ENCODE peak calls at places on chromosomes 11 and 22, in seven cellular contexts. One of them, this sample, is unnamed.

GRCh38 chr11:22764732-22765131 is 64.9 kb downstream of the SVIP start:
- DNase-seq in GM03348: no peak
- DNase-seq in OCI-LY7: no peak
- DNase-seq in AG08396: no peak
- DNase-seq in fibroblast of pulmonary artery: no peak
- DNase-seq in brain microvascular endothelial cell: no peak
- DNase-seq in suprapubic skin: no peak
- DNase-seq in this sample: no peak

GRCh38 chr22:30365891-30366290 is 9.1 kb downstream of the CCDC157 start:
- DNase-seq in brain microvascular endothelial cell: no peak
- DNase-seq in GM03348: no peak
- DNase-seq in fibroblast of pulmonary artery: no peak
- DNase-seq in OCI-LY7: no peak
- DNase-seq in AG08396: no peak
- DNase-seq in suprapubic skin: no peak
- DNase-seq in this sample: no peak

GRCh38 chr11:81963018-81963417 is 770.6 kb downstream of the FAM181B start:
- DNase-seq in fibroblast of pulmonary artery: peak
- DNase-seq in suprapubic skin: no peak
- DNase-seq in brain microvascular endothelial cell: no peak
- DNase-seq in OCI-LY7: peak
- DNase-seq in AG08396: no peak
- DNase-seq in GM03348: no peak
- DNase-seq in this sample: no peak

GRCh38 chr22:20246368-20247009 is 21.6 kb downstream of the RTN4R start:
- DNase-seq in brain microvascular endothelial cell: no peak
- DNase-seq in OCI-LY7: no peak
- DNase-seq in fibroblast of pulmonary artery: no peak
- DNase-seq in GM03348: no peak
- DNase-seq in AG08396: no peak
- DNase-seq in suprapubic skin: no peak
- DNase-seq in this sample: no peak

GRCh38 chr22:49236541-49237075 is 591.1 kb downstream of the BRD1 start:
- DNase-seq in AG08396: no peak
- DNase-seq in fibroblast of pulmonary artery: no peak
- DNase-seq in GM03348: no peak
- DNase-seq in brain microvascular endothelial cell: no peak
- DNase-seq in suprapubic skin: peak
- DNase-seq in OCI-LY7: no peak
- DNase-seq in this sample: peak

GRCh38 chr22:40364431-40364830 is 6.0 kb upstream of the SGSM3 start:
- DNase-seq in GM03348: no peak
- DNase-seq in OCI-LY7: no peak
- DNase-seq in brain microvascular endothelial cell: no peak
- DNase-seq in fibroblast of pulmonary artery: no peak
- DNase-seq in suprapubic skin: no peak
- DNase-seq in AG08396: no peak
- DNase-seq in this sample: no peak

GRCh38 chr22:29093980-29094379 is 21.1 kb downstream of the KREMEN1 start:
- DNase-seq in GM03348: peak
- DNase-seq in OCI-LY7: no peak
- DNase-seq in fibroblast of pulmonary artery: peak
- DNase-seq in AG08396: no peak
- DNase-seq in suprapubic skin: no peak
- DNase-seq in brain microvascular endothelial cell: no peak
- DNase-seq in this sample: no peak

GRCh38 chr11:125743681-125744080 is 2.4 kb upstream of the PATE1 start:
- DNase-seq in brain microvascular endothelial cell: no peak
- DNase-seq in AG08396: no peak
- DNase-seq in OCI-LY7: no peak
- DNase-seq in suprapubic skin: no peak
- DNase-seq in fibroblast of pulmonary artery: no peak
- DNase-seq in GM03348: no peak
- DNase-seq in this sample: no peak

GRCh38 chr11:47847892-47848635 is at the start of gene NUP160:
- DNase-seq in fibroblast of pulmonary artery: peak
- DNase-seq in AG08396: peak
- DNase-seq in suprapubic skin: peak
- DNase-seq in GM03348: peak
- DNase-seq in brain microvascular endothelial cell: peak
- DNase-seq in OCI-LY7: peak
- DNase-seq in this sample: peak

GRCh38 chr22:48653306-48653705 is 1174.4 kb downstream of the BRD1 start:
- DNase-seq in GM03348: no peak
- DNase-seq in fibroblast of pulmonary artery: no peak
- DNase-seq in suprapubic skin: no peak
- DNase-seq in AG08396: no peak
- DNase-seq in brain microvascular endothelial cell: no peak
- DNase-seq in OCI-LY7: no peak
- DNase-seq in this sample: no peak

GRCh38 chr22:31556627-31557203 is 60.4 kb downstream of the SFI1 start:
- DNase-seq in GM03348: peak
- DNase-seq in AG08396: peak
- DNase-seq in fibroblast of pulmonary artery: peak
- DNase-seq in suprapubic skin: no peak
- DNase-seq in brain microvascular endothelial cell: peak
- DNase-seq in OCI-LY7: peak
- DNase-seq in this sample: no peak

GRCh38 chr11:93740031-93740801 is 1.1 kb downstream of the TAF1D start:
- DNase-seq in OCI-LY7: peak
- DNase-seq in GM03348: peak
- DNase-seq in fibroblast of pulmonary artery: peak
- DNase-seq in AG08396: peak
- DNase-seq in brain microvascular endothelial cell: no peak
- DNase-seq in suprapubic skin: no peak
- DNase-seq in this sample: no peak

GRCh38 chr11:67238894-67239794 is 27.1 kb upstream of the GRK2 start:
- DNase-seq in AG08396: no peak
- DNase-seq in suprapubic skin: no peak
- DNase-seq in GM03348: no peak
- DNase-seq in OCI-LY7: no peak
- DNase-seq in brain microvascular endothelial cell: no peak
- DNase-seq in fibroblast of pulmonary artery: no peak
- DNase-seq in this sample: no peak

GRCh38 chr11:44051171-44051570 is 3.4 kb downstream of the ACCSL start:
- DNase-seq in AG08396: no peak
- DNase-seq in GM03348: no peak
- DNase-seq in fibroblast of pulmonary artery: no peak
- DNase-seq in OCI-LY7: no peak
- DNase-seq in brain microvascular endothelial cell: no peak
- DNase-seq in suprapubic skin: no peak
- DNase-seq in this sample: peak

GRCh38 chr22:34736081-34736480 is 329.9 kb upstream of the ISX start:
- DNase-seq in brain microvascular endothelial cell: no peak
- DNase-seq in suprapubic skin: no peak
- DNase-seq in AG08396: no peak
- DNase-seq in OCI-LY7: no peak
- DNase-seq in fibroblast of pulmonary artery: no peak
- DNase-seq in GM03348: no peak
- DNase-seq in this sample: no peak

GRCh38 chr11:1557904-1558831 is 13.9 kb downstream of the DUSP8 start:
- DNase-seq in fibroblast of pulmonary artery: peak
- DNase-seq in brain microvascular endothelial cell: peak
- DNase-seq in AG08396: peak
- DNase-seq in OCI-LY7: no peak
- DNase-seq in suprapubic skin: peak
- DNase-seq in GM03348: peak
- DNase-seq in this sample: peak

GRCh38 chr22:26675687-26676273 is 18.4 kb downstream of the MIAT start:
- DNase-seq in fibroblast of pulmonary artery: no peak
- DNase-seq in AG08396: no peak
- DNase-seq in GM03348: no peak
- DNase-seq in brain microvascular endothelial cell: no peak
- DNase-seq in OCI-LY7: no peak
- DNase-seq in suprapubic skin: no peak
- DNase-seq in this sample: no peak

GRCh38 chr11:22674470-22675426 is 8.3 kb downstream of the GAS2 start:
- DNase-seq in AG08396: no peak
- DNase-seq in OCI-LY7: no peak
- DNase-seq in brain microvascular endothelial cell: no peak
- DNase-seq in suprapubic skin: no peak
- DNase-seq in fibroblast of pulmonary artery: no peak
- DNase-seq in GM03348: no peak
- DNase-seq in this sample: no peak

GRCh38 chr22:36536717-36537116 is 7.8 kb upstream of the EIF3D start:
- DNase-seq in GM03348: no peak
- DNase-seq in brain microvascular endothelial cell: no peak
- DNase-seq in AG08396: no peak
- DNase-seq in suprapubic skin: no peak
- DNase-seq in fibroblast of pulmonary artery: no peak
- DNase-seq in OCI-LY7: no peak
- DNase-seq in this sample: no peak

GRCh38 chr11:37511425-37511933 is 913.4 kb upstream of the RAG2 start:
- DNase-seq in suprapubic skin: no peak
- DNase-seq in fibroblast of pulmonary artery: peak
- DNase-seq in OCI-LY7: no peak
- DNase-seq in GM03348: peak
- DNase-seq in AG08396: no peak
- DNase-seq in brain microvascular endothelial cell: no peak
- DNase-seq in this sample: no peak

GRCh38 chr11:34570584-34570983 is 50.3 kb upstream of the EHF start:
- DNase-seq in GM03348: no peak
- DNase-seq in OCI-LY7: no peak
- DNase-seq in brain microvascular endothelial cell: no peak
- DNase-seq in fibroblast of pulmonary artery: no peak
- DNase-seq in suprapubic skin: no peak
- DNase-seq in AG08396: no peak
- DNase-seq in this sample: no peak

GRCh38 chr22:24101966-24102365 is 79.3 kb upstream of the SUSD2 start:
- DNase-seq in GM03348: no peak
- DNase-seq in fibroblast of pulmonary artery: no peak
- DNase-seq in AG08396: no peak
- DNase-seq in brain microvascular endothelial cell: no peak
- DNase-seq in suprapubic skin: peak
- DNase-seq in OCI-LY7: no peak
- DNase-seq in this sample: peak

GRCh38 chr22:38958359-38958943 is 1.0 kb downstream of the APOBEC3A start:
- DNase-seq in suprapubic skin: no peak
- DNase-seq in fibroblast of pulmonary artery: no peak
- DNase-seq in AG08396: no peak
- DNase-seq in GM03348: no peak
- DNase-seq in OCI-LY7: no peak
- DNase-seq in brain microvascular endothelial cell: no peak
- DNase-seq in this sample: no peak

GRCh38 chr11:81993755-81994154 is 739.9 kb downstream of the FAM181B start:
- DNase-seq in suprapubic skin: no peak
- DNase-seq in AG08396: no peak
- DNase-seq in OCI-LY7: no peak
- DNase-seq in fibroblast of pulmonary artery: no peak
- DNase-seq in GM03348: no peak
- DNase-seq in brain microvascular endothelial cell: no peak
- DNase-seq in this sample: no peak

GRCh38 chr11:67302571-67303131 is 679 bp upstream of the SSH3 start:
- DNase-seq in AG08396: no peak
- DNase-seq in brain microvascular endothelial cell: peak
- DNase-seq in suprapubic skin: peak
- DNase-seq in GM03348: peak
- DNase-seq in fibroblast of pulmonary artery: peak
- DNase-seq in OCI-LY7: no peak
- DNase-seq in this sample: peak

GRCh38 chr22:19213496-19214473 is 35.2 kb upstream of the SLC25A1 start:
- DNase-seq in OCI-LY7: no peak
- DNase-seq in brain microvascular endothelial cell: no peak
- DNase-seq in fibroblast of pulmonary artery: peak
- DNase-seq in GM03348: no peak
- DNase-seq in AG08396: peak
- DNase-seq in suprapubic skin: no peak
- DNase-seq in this sample: no peak

GRCh38 chr11:122120096-122120495 is 4.1 kb upstream of the BLID start:
- DNase-seq in GM03348: no peak
- DNase-seq in fibroblast of pulmonary artery: no peak
- DNase-seq in brain microvascular endothelial cell: no peak
- DNase-seq in AG08396: no peak
- DNase-seq in OCI-LY7: no peak
- DNase-seq in suprapubic skin: no peak
- DNase-seq in this sample: no peak

GRCh38 chr22:23215294-23216204 is 35.2 kb downstream of the BCR start:
- DNase-seq in fibroblast of pulmonary artery: peak
- DNase-seq in GM03348: peak
- DNase-seq in brain microvascular endothelial cell: no peak
- DNase-seq in OCI-LY7: no peak
- DNase-seq in AG08396: peak
- DNase-seq in suprapubic skin: no peak
- DNase-seq in this sample: no peak

GRCh38 chr11:109939176-109939810 is 153.9 kb upstream of the ZC3H12C start:
- DNase-seq in GM03348: peak
- DNase-seq in suprapubic skin: no peak
- DNase-seq in OCI-LY7: peak
- DNase-seq in AG08396: peak
- DNase-seq in brain microvascular endothelial cell: peak
- DNase-seq in fibroblast of pulmonary artery: peak
- DNase-seq in this sample: no peak

GRCh38 chr22:46050451-46050845 is 73.5 kb upstream of the WNT7B start:
- DNase-seq in GM03348: no peak
- DNase-seq in suprapubic skin: no peak
- DNase-seq in AG08396: no peak
- DNase-seq in fibroblast of pulmonary artery: no peak
- DNase-seq in OCI-LY7: no peak
- DNase-seq in brain microvascular endothelial cell: no peak
- DNase-seq in this sample: no peak